ENCODE peak calls at places on chromosomes 4 and X, in seven cellular contexts. X is breast epithelium; U is CD8-positive, alpha-beta T cell; I is left ventricle myocardium inferior; N is AG09309; Z is PC-3; V is CD4-positive, alpha-beta T cell. Q is an unnamed sample.

GRCh38 chr4:10599574-10599973 is 85.0 kb downstream of the CLNK start:
- DNase-seq in U (no peak), X (no peak), N (no peak), Z (no peak), I (no peak), V (no peak), Q (no peak)

GRCh38 chr4:104457308-104457981 is 37.2 kb downstream of the CXXC4 start:
- DNase-seq in U (no peak), X (no peak), Z (no peak), V (no peak), N (no peak), I (no peak), Q (no peak)

GRCh38 chrX:13894888-13895564 is 78.1 kb upstream of the GPM6B start:
- DNase-seq in U (no peak), X (no peak), I (no peak), Z (peak), V (no peak), N (no peak), Q (no peak)

GRCh38 chr4:8502371-8502770 is 61.8 kb downstream of the TRMT44 start:
- DNase-seq in V (no peak), U (no peak), N (no peak), X (no peak), I (no peak), Z (no peak), Q (no peak)

GRCh38 chr4:152246659-152247058 is 289.2 kb downstream of the FBXW7 start:
- DNase-seq in I (no peak), X (no peak), N (no peak), U (peak), Z (no peak), V (peak), Q (no peak)

GRCh38 chr4:37531156-37531555 is 155.0 kb downstream of the RELL1 start:
- DNase-seq in V (no peak), U (no peak), N (no peak), X (no peak), I (no peak), Z (peak), Q (no peak)

GRCh38 chrX:11499076-11500044 is 166.4 kb downstream of the ARHGAP6 start:
- DNase-seq in X (no peak), U (no peak), Z (peak), N (peak), V (no peak), I (no peak), Q (no peak)

GRCh38 chrX:460823-461640 is 74.3 kb upstream of the PPP2R3B start:
- DNase-seq in N (no peak), Z (no peak), V (no peak), U (no peak), I (no peak), X (no peak), Q (no peak)

GRCh38 chr4:67861513-67861912 is 22.3 kb downstream of the TMPRSS11D start:
- DNase-seq in U (no peak), Z (no peak), V (no peak), I (no peak), X (no peak), N (no peak), Q (no peak)

GRCh38 chrX:41301438-41301824 is 32.5 kb upstream of the DDX3X start:
- DNase-seq in U (no peak), I (no peak), N (no peak), Z (no peak), X (no peak), V (no peak), Q (no peak)

GRCh38 chrX:6325437-6325836 is 96.8 kb upstream of the NLGN4X start:
- DNase-seq in N (no peak), X (no peak), I (no peak), V (no peak), U (no peak), Z (no peak), Q (no peak)

GRCh38 chrX:152930516-152930915 is 32.6 kb downstream of the ZNF185 start:
- DNase-seq in U (no peak), V (no peak), I (no peak), N (no peak), Z (no peak), X (no peak), Q (no peak)

GRCh38 chr4:84235131-84235530 is 264.0 kb downstream of the NKX6-1 start:
- DNase-seq in I (no peak), V (no peak), U (no peak), N (no peak), X (no peak), Z (no peak), Q (no peak)

GRCh38 chrX:72351606-72352338 is 46.1 kb upstream of the CITED1 start:
- DNase-seq in Z (no peak), V (no peak), U (no peak), X (no peak), I (peak), N (peak), Q (no peak)

GRCh38 chrX:11864171-11864570 is 106.1 kb downstream of the MSL3 start:
- DNase-seq in V (no peak), Z (no peak), U (no peak), X (no peak), I (no peak), N (no peak), Q (no peak)

GRCh38 chr4:102610476-102610875 is 109.3 kb downstream of the NFKB1 start:
- DNase-seq in Z (no peak), I (no peak), N (no peak), V (no peak), X (no peak), U (no peak), Q (no peak)

GRCh38 chrX:14235004-14235403 is 205.3 kb upstream of the GEMIN8 start:
- DNase-seq in N (no peak), I (no peak), X (no peak), Z (peak), U (no peak), V (no peak), Q (no peak)

GRCh38 chr4:23819041-23819511 is 70.8 kb downstream of the PPARGC1A start:
- DNase-seq in U (no peak), X (no peak), Z (no peak), N (no peak), I (peak), V (no peak), Q (no peak)

GRCh38 chr4:23811045-23811620 is 78.7 kb downstream of the PPARGC1A start:
- DNase-seq in U (no peak), X (no peak), V (no peak), N (no peak), I (no peak), Z (no peak), Q (no peak)

GRCh38 chr4:23815351-23815750 is 74.5 kb downstream of the PPARGC1A start:
- DNase-seq in V (no peak), N (no peak), Z (no peak), U (no peak), I (no peak), X (no peak), Q (no peak)

GRCh38 chr4:23818097-23818648 is 71.7 kb downstream of the PPARGC1A start:
- DNase-seq in Z (no peak), X (no peak), N (no peak), I (no peak), U (no peak), V (no peak), Q (no peak)

DNA sequence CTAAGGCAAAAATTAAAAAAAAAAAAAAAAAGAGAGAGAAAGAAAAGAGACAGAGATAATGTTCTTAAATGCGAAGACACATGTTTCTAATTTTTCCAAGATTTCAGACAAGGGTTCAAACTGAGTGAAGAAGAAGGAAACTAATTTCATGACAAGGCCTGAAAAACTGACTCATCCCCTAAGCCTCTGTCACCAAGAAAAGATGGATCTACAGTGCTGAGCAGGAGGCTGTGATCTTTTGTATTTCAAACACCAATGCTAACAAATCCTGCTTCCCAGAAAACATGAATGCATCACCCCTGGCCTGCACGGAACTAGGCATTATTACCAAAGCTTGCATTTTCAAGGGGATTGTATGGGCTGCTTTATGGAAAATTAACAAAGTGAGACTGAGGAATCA is 75.2 kb downstream of the PPARGC1A start:
- DNase-seq in U (no peak), N (no peak), X (no peak), V (no peak), Z (no peak), I (no peak), Q (no peak)
- TF ChIP-seq CTCF in U (no peak), N (no peak), X (no peak), V (no peak), Z (no peak), I (no peak), Q (no peak)

DNA sequence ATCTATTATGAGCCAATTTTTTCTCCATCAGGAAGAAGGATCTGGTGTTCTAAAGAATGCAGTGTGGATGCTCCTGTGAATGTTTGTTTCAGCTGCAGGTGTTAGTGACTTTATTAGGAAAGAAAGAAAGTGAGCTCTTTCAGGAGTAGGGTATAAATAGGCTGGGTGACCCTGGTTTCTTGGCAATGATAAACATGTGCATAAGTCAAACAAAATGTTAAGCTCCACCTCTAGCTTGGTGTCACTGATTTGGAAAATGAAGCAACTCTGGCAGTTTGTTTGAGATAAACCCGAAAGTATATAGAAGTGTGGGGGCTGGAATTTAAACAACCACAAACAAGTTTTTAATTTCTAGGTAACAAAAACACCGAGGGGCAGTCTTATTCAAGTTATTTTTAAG is 152.3 kb downstream of the COL4A6 start:
- DNase-seq in U (no peak), N (no peak), V (no peak), I (no peak), X (no peak), Z (no peak), Q (no peak)
- TF ChIP-seq CTCF in U (no peak), N (no peak), V (no peak), I (no peak), X (no peak), Z (no peak), Q (no peak)

GRCh38 chr4:186727149-186727976 is 3.7 kb upstream of the FAT1 start:
- DNase-seq in V (no peak), U (no peak), Z (peak), X (no peak), I (no peak), N (no peak), Q (no peak)

GRCh38 chr4:186728631-186729271 is 5.1 kb upstream of the FAT1 start:
- DNase-seq in N (peak), I (no peak), X (no peak), V (no peak), Z (peak), U (no peak), Q (no peak)

GRCh38 chr4:186726440-186727148 is 2.9 kb upstream of the FAT1 start:
- DNase-seq in Z (peak), U (no peak), N (no peak), X (peak), I (peak), V (no peak), Q (no peak)

GRCh38 chr4:186729856-186730255 is 6.2 kb upstream of the FAT1 start:
- DNase-seq in X (no peak), V (no peak), Z (peak), N (no peak), I (no peak), U (no peak), Q (no peak)

GRCh38 chr4:186727977-186728519 is 4.4 kb upstream of the FAT1 start:
- DNase-seq in N (no peak), X (no peak), Z (peak), V (no peak), U (no peak), I (no peak), Q (no peak)
- TF ChIP-seq CTCF in N (no peak), X (no peak), Z (no peak), V (no peak), U (no peak), I (no peak), Q (no peak)

DNA sequence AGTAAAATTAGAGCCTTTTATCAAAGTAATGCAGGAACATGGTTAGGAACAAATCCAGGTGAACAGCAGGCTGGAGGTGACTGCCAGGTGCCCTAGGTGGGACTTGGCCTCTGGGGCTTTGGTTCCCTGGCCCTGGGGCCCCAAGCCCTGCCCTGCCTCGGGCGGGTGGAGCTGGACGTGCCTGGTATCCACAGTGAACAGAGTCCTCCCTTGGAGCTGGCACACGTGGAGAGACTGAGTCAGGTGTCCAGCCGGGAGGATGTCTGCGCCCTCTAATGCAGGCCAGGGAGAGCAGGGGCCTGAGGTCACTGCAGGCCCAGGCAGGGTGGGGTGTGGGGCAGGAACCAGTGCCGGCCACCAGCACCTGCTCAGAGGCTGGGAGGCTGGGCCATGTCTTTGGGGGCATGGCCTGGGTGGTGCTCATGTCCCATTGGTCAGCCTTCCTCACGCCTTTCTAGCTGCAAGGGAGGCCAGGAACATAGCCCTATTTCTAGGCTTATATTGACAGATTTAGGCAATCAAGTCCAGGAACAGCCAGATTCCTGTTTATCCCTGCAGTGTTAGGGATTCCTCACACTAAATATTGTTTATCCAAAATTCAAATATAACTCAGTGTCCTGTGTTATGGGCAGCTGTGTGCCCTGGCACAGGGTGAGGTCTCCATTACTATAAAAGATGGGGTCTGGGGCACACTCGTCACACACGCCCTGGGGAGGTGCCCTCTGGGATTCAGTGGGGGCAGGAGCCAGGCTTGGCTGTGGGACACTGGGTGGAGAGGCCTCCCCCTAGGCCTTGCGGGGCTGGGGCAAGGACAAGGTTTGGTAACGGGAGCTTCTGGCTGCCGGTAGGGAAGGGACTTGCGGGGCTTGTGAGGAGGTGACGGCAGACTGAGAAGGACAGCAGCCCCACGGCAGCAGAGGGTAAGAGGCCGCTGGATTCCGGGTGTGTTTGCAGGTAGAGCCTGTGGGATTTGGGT is 14.3 kb upstream of the NAT8L start:
- DNase-seq in V (peak), U (no peak), I (no peak), N (no peak), X (no peak), Z (no peak), Q (no peak)
- TF ChIP-seq CTCF in V (no peak), U (no peak), I (no peak), N (no peak), X (no peak), Z (no peak), Q (no peak)

GRCh38 chrX:83469551-83469950 is 38.5 kb upstream of the POU3F4 start:
- DNase-seq in U (peak), I (no peak), N (no peak), X (no peak), V (no peak), Z (peak), Q (no peak)
- TF ChIP-seq CTCF in U (no peak), I (peak), N (peak), X (no peak), V (no peak), Z (peak), Q (no peak)